ENCODE peak calls at places on chromosomes 7 and 10, in four cellular contexts. One of them, this sample, is unnamed.

GRCh38 chr7:39313958-39314357 is 252.2 kb upstream of the YAE1 start:
- DNase-seq in WTC11: no peak
- DNase-seq in K562: no peak
- DNase-seq in SK-N-SH: no peak
- DNase-seq in this sample: no peak

GRCh38 chr7:1978656-1979590 is 253.8 kb downstream of the MAD1L1 start:
- DNase-seq in SK-N-SH: no peak
- DNase-seq in K562: no peak
- DNase-seq in WTC11: no peak
- DNase-seq in this sample: no peak

GRCh38 chr7:40525764-40526163 is 391.0 kb downstream of the SUGCT start:
- DNase-seq in SK-N-SH: peak; percentile 46
- DNase-seq in WTC11: no peak
- DNase-seq in K562: no peak
- DNase-seq in this sample: no peak

GRCh38 chr7:44073664-44074348 is 8.4 kb upstream of the PGAM2 start:
- DNase-seq in WTC11: peak; percentile 25
- DNase-seq in K562: no peak
- DNase-seq in SK-N-SH: no peak
- DNase-seq in this sample: no peak

GRCh38 chr7:25647007-25647406 is 418.7 kb upstream of the NPVF start:
- DNase-seq in K562: no peak
- DNase-seq in SK-N-SH: no peak
- DNase-seq in WTC11: no peak
- DNase-seq in this sample: no peak

GRCh38 chr10:3887885-3888476 is 103.0 kb upstream of the KLF6 start:
- DNase-seq in WTC11: peak; percentile 37
- DNase-seq in K562: no peak
- DNase-seq in SK-N-SH: no peak
- DNase-seq in this sample: peak; percentile 65

GRCh38 chr10:71398991-71399375 is 2.3 kb downstream of the CDH23 start:
- DNase-seq in SK-N-SH: no peak
- DNase-seq in K562: no peak
- DNase-seq in WTC11: no peak
- DNase-seq in this sample: no peak

GRCh38 chr10:117198088-117198487 is 799 bp downstream of the KCNK18 start:
- DNase-seq in K562: no peak
- DNase-seq in WTC11: no peak
- DNase-seq in SK-N-SH: no peak
- DNase-seq in this sample: no peak

GRCh38 chr10:7605565-7606295 is 61.0 kb downstream of the ITIH5 start:
- DNase-seq in SK-N-SH: no peak
- DNase-seq in WTC11: no peak
- DNase-seq in K562: no peak
- DNase-seq in this sample: no peak
- TF ChIP-seq TEAD4 in SK-N-SH: no peak
- TF ChIP-seq TEAD4 in WTC11: no peak
- TF ChIP-seq TEAD4 in K562: no peak
- TF ChIP-seq TEAD4 in this sample: no peak

GRCh38 chr10:96337106-96337505 is 21.7 kb downstream of the OPALIN start:
- DNase-seq in SK-N-SH: no peak
- DNase-seq in K562: peak; percentile 23
- DNase-seq in WTC11: no peak
- DNase-seq in this sample: no peak
- TF ChIP-seq TEAD4 in SK-N-SH: no peak
- TF ChIP-seq TEAD4 in K562: no peak
- TF ChIP-seq TEAD4 in WTC11: no peak
- TF ChIP-seq TEAD4 in this sample: no peak

GRCh38 chr7:69605070-69605469 is 6.8 kb downstream of the AUTS2 start:
- DNase-seq in K562: no peak
- DNase-seq in SK-N-SH: no peak
- DNase-seq in WTC11: no peak
- DNase-seq in this sample: no peak

GRCh38 chr7:69608049-69608448 is 9.8 kb downstream of the AUTS2 start:
- DNase-seq in SK-N-SH: no peak
- DNase-seq in WTC11: no peak
- DNase-seq in K562: no peak
- DNase-seq in this sample: no peak

GRCh38 chr7:69609901-69610674 is 11.8 kb downstream of the AUTS2 start:
- DNase-seq in SK-N-SH: peak; percentile 32
- DNase-seq in WTC11: no peak
- DNase-seq in K562: no peak
- DNase-seq in this sample: no peak

GRCh38 chr7:69610675-69611037 is 12.4 kb downstream of the AUTS2 start:
- DNase-seq in K562: no peak
- DNase-seq in SK-N-SH: peak; percentile 50
- DNase-seq in WTC11: no peak
- DNase-seq in this sample: no peak

GRCh38 chr7:69608878-69609277 is 10.6 kb downstream of the AUTS2 start:
- DNase-seq in K562: no peak
- DNase-seq in WTC11: no peak
- DNase-seq in SK-N-SH: no peak
- DNase-seq in this sample: no peak
- TF ChIP-seq TEAD4 in K562: no peak
- TF ChIP-seq TEAD4 in WTC11: no peak
- TF ChIP-seq TEAD4 in SK-N-SH: no peak
- TF ChIP-seq TEAD4 in this sample: no peak

GRCh38 chr7:17672774-17673173 is 267.5 kb downstream of the SNX13 start:
- DNase-seq in WTC11: no peak
- DNase-seq in K562: no peak
- DNase-seq in SK-N-SH: no peak
- DNase-seq in this sample: no peak
- TF ChIP-seq TEAD4 in WTC11: no peak
- TF ChIP-seq TEAD4 in K562: no peak
- TF ChIP-seq TEAD4 in SK-N-SH: no peak
- TF ChIP-seq TEAD4 in this sample: no peak

GRCh38 chr10:7529638-7530037 is 118.8 kb upstream of the SFMBT2 start:
- DNase-seq in K562: no peak
- DNase-seq in SK-N-SH: peak; percentile 67
- DNase-seq in WTC11: peak; percentile 54
- DNase-seq in this sample: peak; percentile 29

GRCh38 chr10:7523656-7524055 is 112.8 kb upstream of the SFMBT2 start:
- DNase-seq in WTC11: no peak
- DNase-seq in K562: no peak
- DNase-seq in SK-N-SH: no peak
- DNase-seq in this sample: no peak

GRCh38 chr10:7525314-7526016 is 114.6 kb upstream of the SFMBT2 start:
- DNase-seq in K562: peak; percentile 78
- DNase-seq in WTC11: peak; percentile 67
- DNase-seq in SK-N-SH: peak; percentile 83
- DNase-seq in this sample: peak; percentile 67

GRCh38 chr10:7527468-7527867 is 116.6 kb upstream of the SFMBT2 start:
- DNase-seq in SK-N-SH: no peak
- DNase-seq in WTC11: no peak
- DNase-seq in K562: no peak
- DNase-seq in this sample: no peak

DNA sequence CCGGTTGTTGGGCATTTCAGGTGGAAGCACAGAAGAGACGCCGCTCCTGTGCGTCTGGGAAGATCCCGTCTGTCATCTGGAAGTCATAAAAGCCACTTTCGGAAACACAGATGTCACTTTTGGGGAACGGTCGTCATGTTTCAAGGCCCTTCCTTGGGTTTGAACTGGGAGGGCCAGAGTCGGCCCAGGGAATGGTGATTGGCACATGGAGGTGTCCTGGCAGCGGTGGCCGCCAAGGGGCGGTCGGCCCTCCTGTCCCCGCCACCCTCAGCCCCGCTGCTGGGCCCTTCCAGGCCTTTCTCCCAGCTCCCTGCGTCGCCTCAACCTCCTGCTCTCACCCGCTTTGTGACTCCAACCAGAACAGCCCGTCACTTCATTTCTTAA is 115.2 kb upstream of the SFMBT2 start:
- DNase-seq in SK-N-SH: no peak
- DNase-seq in WTC11: peak; percentile 22
- DNase-seq in K562: no peak
- DNase-seq in this sample: no peak
- TF ChIP-seq TEAD4 in SK-N-SH: no peak
- TF ChIP-seq TEAD4 in WTC11: no peak
- TF ChIP-seq TEAD4 in K562: no peak
- TF ChIP-seq TEAD4 in this sample: no peak

GRCh38 chr10:32790483-32790882 is 167.5 kb downstream of the ITGB1 start:
- DNase-seq in K562: no peak
- DNase-seq in WTC11: no peak
- DNase-seq in SK-N-SH: no peak
- DNase-seq in this sample: no peak

GRCh38 chr10:32793033-32793432 is 165.0 kb downstream of the ITGB1 start:
- DNase-seq in SK-N-SH: no peak
- DNase-seq in K562: no peak
- DNase-seq in WTC11: no peak
- DNase-seq in this sample: no peak

DNA sequence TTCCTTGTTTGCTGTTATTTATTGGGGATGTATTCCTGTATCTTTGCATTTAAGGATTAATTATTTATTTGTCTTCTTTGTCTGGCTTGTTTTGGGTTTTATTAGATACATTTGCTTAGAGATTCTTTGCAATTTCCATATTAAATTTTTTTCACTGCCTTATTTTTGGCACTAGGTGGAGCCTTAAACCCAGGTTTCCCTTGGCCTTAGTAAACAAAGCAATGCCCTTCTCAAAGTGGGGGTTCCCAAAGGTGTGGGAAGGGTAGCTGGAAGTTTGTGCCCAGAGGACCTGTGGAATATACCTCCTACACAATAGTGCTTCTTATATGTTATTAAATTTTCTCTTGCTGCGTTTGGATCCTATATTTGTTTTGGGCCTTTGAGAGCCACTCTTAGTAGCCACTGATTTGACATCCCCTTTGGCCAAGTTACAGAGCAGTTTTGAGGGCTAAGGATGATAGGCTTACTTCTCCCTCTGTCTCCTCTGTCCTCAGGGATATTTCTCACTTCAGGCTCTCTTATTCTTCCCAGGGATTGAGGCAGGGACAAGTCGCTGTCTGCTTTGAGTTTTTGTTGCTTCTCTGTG is 162.3 kb downstream of the ITGB1 start:
- DNase-seq in SK-N-SH: peak; percentile 32
- DNase-seq in K562: peak; percentile 15
- DNase-seq in WTC11: no peak
- DNase-seq in this sample: no peak
- TF ChIP-seq TEAD4 in SK-N-SH: no peak
- TF ChIP-seq TEAD4 in K562: no peak
- TF ChIP-seq TEAD4 in WTC11: no peak
- TF ChIP-seq TEAD4 in this sample: no peak

This sample was measured in H1.